ENCODE peak calls at places on chromosomes 16 and 17, in five cellular contexts. B is kidney glomerular epithelial cell; D is M059J; Q is stimulated activated naive CD4-positive, alpha-beta T cell treated with Interleukin-2 at 50 U/mL for 16 hours; Z is fibroblast of mammary gland. N is an unnamed sample.

GRCh38 chr16:83599789-83600462 is 207.9 kb upstream of the HSBP1 start:
- DNase-seq in B (no peak), Q (no peak), D (peak; percentile 48), Z (no peak), N (no peak)

GRCh38 chr16:85102106-85102630 is 10.1 kb downstream of the CIBAR2 start:
- DNase-seq in B (no peak), Q (no peak), D (no peak), Z (no peak), N (no peak)

GRCh38 chr17:6492892-6493674 is 48.8 kb downstream of the PIMREG start:
- DNase-seq in Z (no peak), Q (no peak), B (no peak), D (no peak), N (peak; percentile 15)

GRCh38 chr17:41521574-41522261 is 3.0 kb upstream of the KRT15 start:
- DNase-seq in D (peak; percentile 95), Z (peak; percentile 81), B (peak; percentile 84), Q (no peak), N (no peak)

GRCh38 chr16:72246423-72246822 is 74.5 kb upstream of the PMFBP1 start:
- DNase-seq in D (no peak), B (no peak), Z (no peak), Q (no peak), N (peak; percentile 35)

GRCh38 chr17:79160980-79161621 is 86.5 kb downstream of the ENGASE start:
- DNase-seq in B (no peak), D (no peak), Z (no peak), Q (no peak), N (no peak)

GRCh38 chr17:39638317-39638716 is 1.4 kb downstream of the STARD3 start:
- DNase-seq in Q (no peak), Z (no peak), D (no peak), B (no peak), N (no peak)

GRCh38 chr16:3938843-3939624 is 58.5 kb upstream of the CREBBP start:
- DNase-seq in B (peak; percentile 62), Z (no peak), D (peak; percentile 90), Q (peak; percentile 27), N (no peak)

GRCh38 chr17:46175891-46176290 is 17.3 kb downstream of the KANSL1 start:
- DNase-seq in D (no peak), Z (peak; percentile 57), B (no peak), Q (no peak), N (no peak)

GRCh38 chr17:47324224-47325020 is 667 bp downstream of the EFCAB13 start:
- DNase-seq in D (peak; percentile 65), Z (peak; percentile 52), B (peak; percentile 52), Q (peak; percentile 56), N (peak; percentile 79)

GRCh38 chr17:12568358-12569251 is 97.1 kb upstream of the MYOCD start:
- DNase-seq in Q (no peak), D (peak; percentile 58), Z (no peak), B (no peak), N (no peak)